ENCODE peak calls at places on chromosome 11, in five cellular contexts. F is GM12878, S is HepG2, I is A549, V is K562. R is an unnamed sample.

GRCh38 chr11:79980916-79981315 is 540.1 kb upstream of the TENM4 start:
- DNase-seq in S (no peak), I (no peak), F (no peak), V (no peak), R (no peak)

GRCh38 chr11:131464024-131464423 is 93.6 kb downstream of the NTM start:
- DNase-seq in I (no peak), S (no peak), V (no peak), F (no peak), R (no peak)

GRCh38 chr11:118382954-118383353 is 18.5 kb upstream of the ATP5MG start:
- DNase-seq in F (no peak), S (no peak), I (no peak), V (no peak), R (no peak)

GRCh38 chr11:101487775-101488174 is 96.0 kb downstream of the TRPC6 start:
- DNase-seq in V (no peak), F (no peak), S (no peak), I (no peak), R (no peak)

GRCh38 chr11:76561245-76561644 is 109.3 kb downstream of the LRRC32 start:
- DNase-seq in F (no peak), S (no peak), V (no peak), I (no peak), R (no peak)

GRCh38 chr11:34330653-34331052 is 27.2 kb downstream of the ABTB2 start:
- DNase-seq in S (no peak), F (no peak), V (no peak), I (no peak), R (no peak)

GRCh38 chr11:15629690-15630321 is 515.1 kb downstream of the INSC start:
- DNase-seq in I (no peak), F (no peak), S (peak; percentile 16), V (no peak), R (peak; percentile 74)

GRCh38 chr11:74319139-74319538 is 7.7 kb upstream of the P4HA3 start:
- DNase-seq in F (no peak), I (no peak), V (no peak), S (no peak), R (no peak)

GRCh38 chr11:11985016-11985715 is 23.3 kb downstream of the DKK3 start:
- DNase-seq in S (no peak), F (no peak), I (no peak), V (no peak), R (no peak)

GRCh38 chr11:14969922-14970323 is 2.2 kb downstream of the CALCA start:
- DNase-seq in S (peak; percentile 28), I (no peak), F (no peak), V (peak; percentile 38), R (peak; percentile 94)

GRCh38 chr11:121194731-121195596 is 93.9 kb downstream of the TECTA start:
- DNase-seq in S (peak; percentile 59), I (peak; percentile 15), V (peak; percentile 46), F (peak; percentile 31), R (peak; percentile 49)

GRCh38 chr11:15471709-15472404 is 357.1 kb downstream of the INSC start:
- DNase-seq in S (no peak), V (no peak), F (no peak), I (no peak), R (no peak)

GRCh38 chr11:117822031-117822521 is 2.5 kb downstream of the FXYD2 start:
- DNase-seq in V (peak; percentile 52), F (no peak), I (no peak), S (no peak), R (peak; percentile 72)

GRCh38 chr11:114027396-114027795 is 32.1 kb upstream of the ZBTB16 start:
- DNase-seq in S (no peak), I (no peak), F (no peak), V (no peak), R (no peak)

GRCh38 chr11:57819272-57819979 is 57.8 kb downstream of the CTNND1 start:
- DNase-seq in I (no peak), F (no peak), S (peak; percentile 15), V (no peak), R (no peak)

GRCh38 chr11:108340958-108341357 is 118.1 kb downstream of the ATM start:
- DNase-seq in F (no peak), I (peak; percentile 6), V (peak; percentile 39), S (peak; percentile 62), R (no peak)

DNA sequence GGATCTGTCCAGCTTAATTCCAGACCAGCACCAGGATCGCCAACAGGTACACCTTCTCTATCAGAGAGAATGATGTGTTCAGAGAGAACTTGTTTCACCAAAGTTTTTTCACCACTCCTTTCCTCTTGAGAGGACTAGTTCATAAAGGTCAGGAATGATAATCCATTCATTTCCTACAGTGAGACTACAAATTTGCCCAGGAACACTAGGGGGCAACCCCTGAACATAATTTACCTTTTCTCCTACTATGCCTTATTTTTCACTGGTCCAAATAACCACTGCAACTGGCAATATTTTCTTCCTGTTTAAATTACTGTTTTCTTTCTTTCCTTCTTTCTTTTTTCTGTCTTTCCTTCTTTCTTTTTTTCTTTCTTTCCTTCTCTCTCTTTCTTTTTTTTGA is 22.5 kb downstream of the CAVIN3 start:
- DNase-seq in V (no peak), F (no peak), I (no peak), S (no peak), R (no peak)
- TF ChIP-seq ESRRA in V (no peak), F (no peak), I (no peak), S (no peak), R (no peak)

DNA sequence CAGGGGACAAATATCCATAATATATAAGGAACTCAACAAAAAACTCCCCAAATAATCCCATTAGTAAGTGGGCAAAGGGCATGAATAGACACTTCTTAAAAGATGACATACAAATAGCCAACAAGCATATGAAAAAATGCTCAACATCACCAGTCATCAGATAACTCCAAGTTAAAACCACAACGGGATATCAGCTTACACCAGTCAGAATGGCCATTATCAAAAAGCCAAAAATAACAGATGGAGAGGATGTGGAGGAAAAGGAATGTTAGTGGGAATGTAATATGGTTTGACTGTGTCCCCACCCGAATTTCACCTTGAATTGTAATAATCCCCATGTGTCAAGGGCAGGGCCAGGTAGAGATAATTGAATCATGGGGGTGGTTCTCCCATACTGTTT is 350.1 kb downstream of the GUCY1A2 start:
- DNase-seq in V (no peak), F (no peak), S (no peak), I (no peak), R (no peak)
- TF ChIP-seq ESRRA in V (no peak), F (no peak), S (no peak), I (no peak), R (no peak)

DNA sequence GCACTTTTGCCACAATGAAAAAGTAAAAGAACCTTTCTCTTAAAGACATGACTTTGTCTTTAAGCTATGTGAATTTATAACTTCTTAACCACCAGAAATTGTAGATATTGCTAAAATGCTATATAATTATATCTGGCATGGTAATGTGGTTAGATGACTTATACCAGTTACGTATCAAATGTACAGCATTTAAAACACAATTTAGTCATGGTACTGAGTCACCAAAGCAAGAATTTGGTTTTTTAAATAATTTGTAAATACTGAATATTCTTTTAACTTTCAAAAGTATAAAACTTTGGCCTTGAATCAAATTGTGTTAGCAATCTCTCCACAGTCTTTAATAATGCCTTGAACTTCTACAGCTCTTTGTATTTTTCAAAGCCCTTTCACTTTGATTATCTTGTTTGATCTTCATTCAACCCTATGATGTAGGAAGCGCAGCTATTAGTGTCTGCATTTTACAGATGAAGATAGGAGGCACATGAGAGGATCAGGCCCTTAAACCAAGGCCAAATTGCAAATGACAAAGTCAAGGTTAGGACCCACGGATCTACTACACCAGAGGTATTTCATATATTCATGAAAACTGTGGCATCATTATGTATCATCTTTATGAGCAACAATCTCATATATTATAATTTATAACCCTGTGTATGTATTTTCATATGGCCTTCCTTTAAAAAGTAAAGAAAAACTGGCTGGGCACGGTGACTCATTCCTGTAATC is 4.4 kb upstream of the SYTL2 start:
- DNase-seq in F (no peak), V (no peak), S (no peak), I (no peak), R (no peak)
- TF ChIP-seq ESRRA in F (no peak), V (no peak), S (no peak), I (no peak), R (no peak)

GRCh38 chr11:86196291-86196690 is 48.3 kb upstream of the EED start:
- DNase-seq in V (no peak), S (no peak), F (no peak), I (no peak), R (no peak)
- TF ChIP-seq ESRRA in V (peak; percentile 6), S (no peak), F (no peak), I (no peak), R (no peak)

DNA sequence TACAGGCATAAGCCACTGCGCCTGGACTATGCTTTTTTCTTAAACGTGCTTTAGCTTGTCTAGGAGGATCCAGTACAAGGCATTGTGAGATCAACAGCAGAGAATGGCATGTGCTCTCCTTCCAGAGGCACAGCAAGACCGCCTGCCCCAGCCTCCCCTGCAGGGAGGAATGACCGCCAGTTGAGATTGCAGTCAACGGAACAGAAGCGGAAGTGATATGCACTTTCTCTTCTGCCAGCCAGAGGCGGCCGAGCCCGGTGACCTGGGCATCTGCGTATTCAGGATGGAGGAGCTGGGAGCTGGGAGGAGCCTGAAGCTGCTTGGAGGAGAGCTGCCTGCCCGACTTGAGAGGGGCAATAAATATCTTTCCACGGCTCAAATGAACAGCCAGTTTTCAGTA is 243.0 kb downstream of the CTTN start:
- DNase-seq in I (no peak), V (no peak), S (no peak), F (no peak), R (peak; percentile 34)
- TF ChIP-seq ESRRA in I (no peak), V (no peak), S (no peak), F (no peak), R (no peak)

DNA sequence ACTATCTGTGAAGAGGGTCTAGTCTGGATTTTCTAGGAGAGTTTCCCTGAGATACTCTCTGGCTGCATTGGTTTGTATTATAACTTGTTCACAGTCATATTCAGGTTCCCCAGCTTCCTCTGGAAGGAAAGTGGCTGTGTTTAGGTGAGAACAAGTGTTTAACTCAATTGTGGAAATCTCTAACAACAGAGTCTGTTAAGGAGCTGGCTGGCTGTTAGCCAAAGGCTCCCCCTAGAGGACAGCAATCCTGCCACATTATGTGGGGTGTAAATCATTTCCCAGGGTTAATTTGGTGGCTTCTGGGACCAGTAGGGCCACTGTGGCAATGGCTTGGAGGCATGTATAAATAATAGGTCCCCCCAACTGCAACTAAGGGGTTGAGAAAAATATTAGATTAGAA is 18.4 kb downstream of the MS4A6E start:
- DNase-seq in V (peak; percentile 18), F (no peak), I (no peak), S (peak; percentile 8), R (peak; percentile 58)
- TF ChIP-seq ESRRA in V (no peak), F (no peak), I (no peak), S (no peak), R (no peak)

GRCh38 chr11:62122076-62122475 is 1.7 kb upstream of the INCENP start:
- DNase-seq in V (no peak), I (peak; percentile 11), F (no peak), S (peak; percentile 25), R (peak; percentile 35)

GRCh38 chr11:62119569-62119968 is 4.2 kb upstream of the INCENP start:
- DNase-seq in S (no peak), I (no peak), V (no peak), F (no peak), R (no peak)

GRCh38 chr11:62120466-62120865 is 3.3 kb upstream of the INCENP start:
- DNase-seq in I (no peak), S (no peak), V (no peak), F (no peak), R (no peak)

GRCh38 chr11:62116458-62116857 is 7.4 kb upstream of the INCENP start:
- DNase-seq in S (no peak), V (no peak), F (no peak), I (no peak), R (no peak)

GRCh38 chr11:62120001-62120400 is 3.8 kb upstream of the INCENP start:
- DNase-seq in V (no peak), I (no peak), S (no peak), F (no peak), R (no peak)
- TF ChIP-seq ESRRA in V (no peak), I (no peak), S (no peak), F (no peak), R (no peak)